ENCODE peak calls at places on chromosomes 7 and 10, in ten cellular contexts. One of them, this sample, is unnamed.

GRCh38 chr10:12221323-12222298 is 25.6 kb downstream of the CDC123 start:
- DNase-seq in HCT116: peak
- DNase-seq in right lobe of liver: no peak
- DNase-seq in thyroid gland: no peak
- DNase-seq in NB4: peak
- DNase-seq in adrenal gland: no peak
- DNase-seq in IMR-90: peak
- DNase-seq in heart left ventricle: no peak
- DNase-seq in lower leg skin: no peak
- DNase-seq in uterus: no peak
- DNase-seq in this sample: no peak

GRCh38 chr10:118800920-118801319 is 46.1 kb upstream of the CACUL1 start:
- DNase-seq in uterus: peak
- DNase-seq in NB4: peak
- DNase-seq in heart left ventricle: peak
- DNase-seq in right lobe of liver: peak
- DNase-seq in HCT116: no peak
- DNase-seq in adrenal gland: no peak
- DNase-seq in thyroid gland: peak
- DNase-seq in lower leg skin: peak
- DNase-seq in IMR-90: no peak
- DNase-seq in this sample: peak

GRCh38 chr10:104479906-104480579 is 126.4 kb downstream of the CFAP58 start:
- DNase-seq in lower leg skin: no peak
- DNase-seq in heart left ventricle: no peak
- DNase-seq in IMR-90: no peak
- DNase-seq in adrenal gland: no peak
- DNase-seq in right lobe of liver: no peak
- DNase-seq in uterus: no peak
- DNase-seq in thyroid gland: no peak
- DNase-seq in NB4: no peak
- DNase-seq in HCT116: no peak
- DNase-seq in this sample: no peak

GRCh38 chr7:36217961-36218284 is 64.9 kb downstream of the EEPD1 start:
- DNase-seq in right lobe of liver: no peak
- DNase-seq in lower leg skin: no peak
- DNase-seq in adrenal gland: no peak
- DNase-seq in uterus: no peak
- DNase-seq in IMR-90: no peak
- DNase-seq in thyroid gland: no peak
- DNase-seq in heart left ventricle: no peak
- DNase-seq in NB4: no peak
- DNase-seq in HCT116: no peak
- DNase-seq in this sample: no peak

GRCh38 chr10:122554576-122554975 is 6.0 kb upstream of the DMBT1 start:
- DNase-seq in HCT116: no peak
- DNase-seq in heart left ventricle: no peak
- DNase-seq in lower leg skin: peak
- DNase-seq in right lobe of liver: no peak
- DNase-seq in thyroid gland: peak
- DNase-seq in uterus: no peak
- DNase-seq in adrenal gland: no peak
- DNase-seq in IMR-90: no peak
- DNase-seq in NB4: no peak
- DNase-seq in this sample: no peak

GRCh38 chr10:49541762-49542161 is 2.8 kb upstream of the ERCC6 start:
- DNase-seq in thyroid gland: no peak
- DNase-seq in lower leg skin: no peak
- DNase-seq in adrenal gland: no peak
- DNase-seq in uterus: no peak
- DNase-seq in right lobe of liver: no peak
- DNase-seq in IMR-90: no peak
- DNase-seq in heart left ventricle: no peak
- DNase-seq in HCT116: no peak
- DNase-seq in NB4: no peak
- DNase-seq in this sample: no peak

GRCh38 chr10:112875474-112876267 is 74.4 kb upstream of the TCF7L2 start:
- DNase-seq in HCT116: no peak
- DNase-seq in adrenal gland: no peak
- DNase-seq in heart left ventricle: no peak
- DNase-seq in IMR-90: peak
- DNase-seq in NB4: peak
- DNase-seq in right lobe of liver: no peak
- DNase-seq in lower leg skin: no peak
- DNase-seq in thyroid gland: no peak
- DNase-seq in uterus: no peak
- DNase-seq in this sample: no peak

GRCh38 chr7:43700059-43700501 is 29.2 kb downstream of the COA1 start:
- DNase-seq in uterus: no peak
- DNase-seq in HCT116: peak
- DNase-seq in NB4: peak
- DNase-seq in adrenal gland: no peak
- DNase-seq in IMR-90: peak
- DNase-seq in right lobe of liver: no peak
- DNase-seq in thyroid gland: no peak
- DNase-seq in heart left ventricle: no peak
- DNase-seq in lower leg skin: no peak
- DNase-seq in this sample: no peak

GRCh38 chr10:70664702-70665195 is 7.6 kb upstream of the ADAMTS14 start:
- DNase-seq in right lobe of liver: peak
- DNase-seq in adrenal gland: peak
- DNase-seq in IMR-90: peak
- DNase-seq in thyroid gland: no peak
- DNase-seq in HCT116: no peak
- DNase-seq in lower leg skin: peak
- DNase-seq in heart left ventricle: peak
- DNase-seq in NB4: no peak
- DNase-seq in uterus: no peak
- DNase-seq in this sample: no peak

GRCh38 chr10:103718247-103718620 is 137.1 kb downstream of the SH3PXD2A start:
- DNase-seq in lower leg skin: no peak
- DNase-seq in NB4: no peak
- DNase-seq in heart left ventricle: no peak
- DNase-seq in thyroid gland: no peak
- DNase-seq in HCT116: no peak
- DNase-seq in adrenal gland: no peak
- DNase-seq in right lobe of liver: no peak
- DNase-seq in IMR-90: no peak
- DNase-seq in uterus: no peak
- DNase-seq in this sample: no peak

GRCh38 chr10:97543025-97543546 is 29.5 kb upstream of the ANKRD2 start:
- DNase-seq in adrenal gland: peak
- DNase-seq in HCT116: peak
- DNase-seq in thyroid gland: peak
- DNase-seq in NB4: peak
- DNase-seq in heart left ventricle: peak
- DNase-seq in lower leg skin: peak
- DNase-seq in uterus: peak
- DNase-seq in right lobe of liver: no peak
- DNase-seq in IMR-90: peak
- DNase-seq in this sample: peak

GRCh38 chr10:83176901-83177300 is 962.4 kb upstream of the GHITM start:
- DNase-seq in IMR-90: no peak
- DNase-seq in thyroid gland: no peak
- DNase-seq in adrenal gland: no peak
- DNase-seq in right lobe of liver: no peak
- DNase-seq in uterus: no peak
- DNase-seq in NB4: no peak
- DNase-seq in HCT116: no peak
- DNase-seq in lower leg skin: no peak
- DNase-seq in heart left ventricle: no peak
- DNase-seq in this sample: no peak

DNA sequence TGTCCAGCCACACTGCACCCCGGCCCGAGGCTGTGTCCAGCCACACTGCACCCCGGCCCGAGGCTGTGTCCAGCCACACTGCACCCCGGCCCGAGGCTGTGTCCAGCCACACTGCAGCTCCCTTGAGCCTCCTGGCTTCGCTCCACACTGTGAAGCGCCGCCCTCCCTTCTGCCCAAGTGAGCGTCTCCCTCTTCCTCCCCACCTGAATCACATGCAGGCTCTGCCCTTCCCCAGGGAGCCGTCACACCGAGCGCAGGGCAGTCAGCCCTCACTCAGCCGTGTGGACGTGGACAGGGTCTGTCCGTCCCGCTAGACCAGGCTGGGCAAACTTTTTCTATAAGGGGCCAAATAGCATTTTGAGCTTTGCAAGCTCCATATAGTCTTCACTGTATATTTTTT is 27.6 kb downstream of the CFAP46 start:
- DNase-seq in lower leg skin: no peak
- DNase-seq in HCT116: no peak
- DNase-seq in heart left ventricle: no peak
- DNase-seq in right lobe of liver: no peak
- DNase-seq in adrenal gland: no peak
- DNase-seq in IMR-90: no peak
- DNase-seq in thyroid gland: peak
- DNase-seq in NB4: no peak
- DNase-seq in uterus: no peak
- DNase-seq in this sample: no peak
- H3K4me3 ChIP-seq in lower leg skin: no peak
- H3K4me3 ChIP-seq in HCT116: no peak
- H3K4me3 ChIP-seq in heart left ventricle: no peak
- H3K4me3 ChIP-seq in right lobe of liver: no peak
- H3K4me3 ChIP-seq in adrenal gland: no peak
- H3K4me3 ChIP-seq in IMR-90: no peak
- H3K4me3 ChIP-seq in thyroid gland: no peak
- H3K4me3 ChIP-seq in NB4: no peak
- H3K4me3 ChIP-seq in uterus: no peak
- H3K4me3 ChIP-seq in this sample: no peak

GRCh38 chr10:6273351-6273750 is 70.6 kb downstream of the PFKFB3 start:
- DNase-seq in lower leg skin: peak
- DNase-seq in IMR-90: no peak
- DNase-seq in HCT116: no peak
- DNase-seq in adrenal gland: no peak
- DNase-seq in NB4: no peak
- DNase-seq in thyroid gland: no peak
- DNase-seq in heart left ventricle: no peak
- DNase-seq in uterus: no peak
- DNase-seq in right lobe of liver: no peak
- DNase-seq in this sample: no peak

GRCh38 chr10:6274504-6274903 is 71.8 kb downstream of the PFKFB3 start:
- DNase-seq in heart left ventricle: no peak
- DNase-seq in lower leg skin: peak
- DNase-seq in NB4: no peak
- DNase-seq in thyroid gland: no peak
- DNase-seq in HCT116: no peak
- DNase-seq in adrenal gland: no peak
- DNase-seq in right lobe of liver: no peak
- DNase-seq in uterus: no peak
- DNase-seq in IMR-90: no peak
- DNase-seq in this sample: no peak

GRCh38 chr10:6272126-6272525 is 69.4 kb downstream of the PFKFB3 start:
- DNase-seq in heart left ventricle: no peak
- DNase-seq in right lobe of liver: peak
- DNase-seq in IMR-90: no peak
- DNase-seq in NB4: no peak
- DNase-seq in adrenal gland: no peak
- DNase-seq in lower leg skin: no peak
- DNase-seq in uterus: no peak
- DNase-seq in thyroid gland: no peak
- DNase-seq in HCT116: no peak
- DNase-seq in this sample: no peak

GRCh38 chr10:6274040-6274439 is 71.3 kb downstream of the PFKFB3 start:
- DNase-seq in uterus: no peak
- DNase-seq in IMR-90: peak
- DNase-seq in lower leg skin: no peak
- DNase-seq in heart left ventricle: no peak
- DNase-seq in HCT116: no peak
- DNase-seq in adrenal gland: no peak
- DNase-seq in right lobe of liver: no peak
- DNase-seq in thyroid gland: no peak
- DNase-seq in NB4: peak
- DNase-seq in this sample: no peak

DNA sequence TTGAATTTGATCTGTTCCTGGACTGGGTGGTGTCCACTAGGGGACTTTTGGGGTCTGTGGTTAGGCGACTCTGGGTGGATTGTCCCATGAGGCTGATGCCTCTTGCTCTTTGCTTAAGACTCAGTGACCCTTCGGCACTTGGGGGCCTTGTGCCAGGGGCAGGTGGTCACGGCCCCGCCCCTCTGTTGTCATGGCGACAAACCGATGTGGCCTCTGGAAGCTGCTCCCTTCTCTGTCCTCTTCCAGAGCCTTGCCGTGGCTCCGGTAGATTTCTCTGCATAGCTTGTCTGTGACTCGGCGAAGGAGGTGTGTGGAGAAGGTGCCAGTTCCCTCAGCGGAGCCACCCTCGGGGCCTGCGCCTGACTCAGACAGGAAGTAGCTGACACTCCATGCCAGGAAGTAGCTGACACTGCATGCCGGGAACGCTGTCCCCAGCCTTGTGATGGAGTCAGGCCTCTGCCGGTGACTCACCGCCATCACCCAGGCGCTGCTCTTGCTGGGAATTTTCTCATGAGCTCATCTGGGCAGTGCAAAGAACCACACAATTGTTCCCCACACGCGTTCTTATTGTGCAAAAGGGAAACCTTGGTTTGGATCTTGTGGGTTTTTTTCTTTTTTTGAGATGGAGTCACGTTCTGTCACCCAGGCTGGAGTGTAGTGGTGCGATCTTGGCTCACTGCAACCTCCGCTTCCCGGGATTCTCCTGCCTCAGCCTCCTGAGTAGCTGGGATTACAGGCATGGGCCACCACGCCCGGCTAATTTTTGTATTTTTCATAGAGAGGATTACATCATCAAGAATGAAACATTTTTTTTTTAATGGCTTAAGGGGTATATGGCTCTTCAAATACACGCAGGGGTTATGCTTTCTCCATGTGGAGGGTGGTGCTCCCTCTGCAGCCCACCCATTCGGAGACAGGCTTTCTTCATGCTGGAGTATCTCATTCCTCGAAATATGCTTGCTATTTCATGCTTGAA is 72.6 kb downstream of the PFKFB3 start:
- DNase-seq in NB4: peak
- DNase-seq in IMR-90: peak
- DNase-seq in right lobe of liver: peak
- DNase-seq in lower leg skin: peak
- DNase-seq in HCT116: peak
- DNase-seq in thyroid gland: peak
- DNase-seq in uterus: peak
- DNase-seq in adrenal gland: peak
- DNase-seq in heart left ventricle: peak
- DNase-seq in this sample: peak
- TF ChIP-seq POLR2A in NB4: peak
- TF ChIP-seq POLR2A in IMR-90: no peak
- TF ChIP-seq POLR2A in right lobe of liver: no peak
- TF ChIP-seq POLR2A in lower leg skin: no peak
- TF ChIP-seq POLR2A in HCT116: peak
- TF ChIP-seq POLR2A in thyroid gland: no peak
- TF ChIP-seq POLR2A in uterus: no peak
- TF ChIP-seq POLR2A in adrenal gland: peak
- TF ChIP-seq POLR2A in heart left ventricle: peak
- TF ChIP-seq POLR2A in this sample: no peak

GRCh38 chr7:38909870-38910269 is 879 bp upstream of the VPS41 start:
- DNase-seq in uterus: no peak
- DNase-seq in adrenal gland: no peak
- DNase-seq in NB4: peak
- DNase-seq in thyroid gland: no peak
- DNase-seq in IMR-90: no peak
- DNase-seq in heart left ventricle: no peak
- DNase-seq in HCT116: no peak
- DNase-seq in right lobe of liver: no peak
- DNase-seq in lower leg skin: no peak
- DNase-seq in this sample: no peak
- TF ChIP-seq CTCF in uterus: no peak
- TF ChIP-seq CTCF in adrenal gland: no peak
- TF ChIP-seq CTCF in NB4: peak
- TF ChIP-seq CTCF in thyroid gland: no peak
- TF ChIP-seq CTCF in IMR-90: no peak
- TF ChIP-seq CTCF in heart left ventricle: no peak
- TF ChIP-seq CTCF in HCT116: peak
- TF ChIP-seq CTCF in right lobe of liver: no peak
- TF ChIP-seq CTCF in lower leg skin: no peak
- TF ChIP-seq CTCF in this sample: no peak

GRCh38 chr7:99392659-99393362 is 15.6 kb downstream of the PDAP1 start:
- DNase-seq in HCT116: no peak
- DNase-seq in heart left ventricle: peak
- DNase-seq in NB4: no peak
- DNase-seq in lower leg skin: peak
- DNase-seq in uterus: peak
- DNase-seq in IMR-90: no peak
- DNase-seq in adrenal gland: peak
- DNase-seq in thyroid gland: peak
- DNase-seq in right lobe of liver: peak
- DNase-seq in this sample: peak
- H3K4me3 ChIP-seq in HCT116: peak
- H3K4me3 ChIP-seq in heart left ventricle: peak
- H3K4me3 ChIP-seq in NB4: no peak
- H3K4me3 ChIP-seq in lower leg skin: peak
- H3K4me3 ChIP-seq in uterus: peak
- H3K4me3 ChIP-seq in IMR-90: peak
- H3K4me3 ChIP-seq in adrenal gland: peak
- H3K4me3 ChIP-seq in thyroid gland: peak
- H3K4me3 ChIP-seq in right lobe of liver: peak
- H3K4me3 ChIP-seq in this sample: peak